ENCODE peak calls at places on chromosome X, in four cellular contexts. R is K562, V is GM12878, A is HepG2. N is an unnamed sample.

GRCh38 chrX:148043456-148043855 is 62.3 kb downstream of the FMR1NB start:
- DNase-seq in R (no peak), V (no peak), A (no peak), N (no peak)

GRCh38 chrX:107629533-107629909 is 1.2 kb downstream of the PRPS1 start:
- DNase-seq in R (peak), V (no peak), A (peak), N (peak)

GRCh38 chrX:2383735-2384134 is 117.0 kb downstream of the DHRSX start:
- DNase-seq in R (no peak), V (no peak), A (no peak), N (no peak)

GRCh38 chrX:94645727-94646126 is 971.7 kb downstream of the FAM133A start:
- DNase-seq in R (no peak), V (no peak), A (no peak), N (no peak)

GRCh38 chrX:26918633-26919032 is 544.5 kb downstream of the PPP4R3C start:
- DNase-seq in R (peak), V (no peak), A (peak), N (no peak)

GRCh38 chrX:20144491-20144890 is 2.9 kb upstream of the EIF1AX start:
- DNase-seq in R (no peak), V (no peak), A (no peak), N (no peak)

GRCh38 chrX:19121898-19122640 is at the start of gene ADGRG2:
- DNase-seq in R (no peak), V (no peak), A (no peak), N (peak)

GRCh38 chrX:151396042-151396826 is 772 bp upstream of the VMA21 start:
- DNase-seq in R (no peak), V (peak), A (peak), N (no peak)

GRCh38 chrX:56762707-56763555 is 33.9 kb downstream of the NBDY start:
- DNase-seq in R (no peak), V (no peak), A (no peak), N (no peak)

GRCh38 chrX:34632404-34632803 is 24.7 kb downstream of the TMEM47 start:
- DNase-seq in R (no peak), V (no peak), A (no peak), N (no peak)

GRCh38 chrX:34629572-34629971 is 27.5 kb downstream of the TMEM47 start:
- DNase-seq in R (no peak), V (no peak), A (no peak), N (no peak)

GRCh38 chrX:34631826-34632225 is 25.3 kb downstream of the TMEM47 start:
- DNase-seq in R (no peak), V (no peak), A (no peak), N (no peak)
- TF ChIP-seq HDAC2 in R (no peak), V (no peak), A (no peak), N (no peak)

GRCh38 chrX:104565791-104566687 is at the start of gene IL1RAPL2:
- DNase-seq in R (peak), V (no peak), A (peak), N (peak)
- TF ChIP-seq MYC in R (no peak), V (no peak), A (no peak), N (no peak)

DNA sequence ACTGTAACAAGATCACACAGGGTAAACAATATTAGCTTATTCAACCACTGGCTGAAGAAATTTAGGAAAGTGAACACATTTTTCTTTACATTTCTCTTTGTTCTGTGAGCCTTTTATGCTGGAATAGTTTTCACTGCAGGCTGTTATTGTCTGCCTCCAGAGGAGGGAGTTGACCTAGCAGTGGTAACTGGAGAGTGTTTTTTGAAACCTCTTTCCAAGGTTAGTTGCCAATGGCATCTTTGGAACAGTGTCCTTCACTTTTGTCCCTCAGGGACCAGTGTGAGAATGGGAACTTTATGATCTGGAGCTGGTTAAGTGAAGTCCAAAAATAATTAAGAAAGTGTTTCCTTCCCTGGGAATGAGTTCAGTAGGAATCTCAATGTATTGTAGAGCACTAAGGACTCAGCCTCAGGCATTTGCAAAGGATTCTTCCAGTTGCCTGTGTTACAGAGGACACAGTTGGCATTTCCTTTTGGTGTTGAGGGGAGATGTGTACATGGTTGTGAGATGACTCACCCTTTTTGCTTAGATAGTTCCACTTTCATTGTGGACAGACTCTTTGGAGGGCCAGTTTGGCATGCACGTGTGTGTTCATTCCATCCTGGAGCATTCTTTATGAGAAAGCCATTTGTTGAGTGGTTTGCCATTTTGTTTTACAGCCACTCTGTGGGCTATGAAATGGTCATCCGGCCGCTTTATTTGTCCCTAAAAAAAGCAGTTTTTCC is 61.3 kb downstream of the AR start:
- DNase-seq in R (no peak), V (no peak), A (no peak), N (peak)
- TF ChIP-seq POLR2AphosphoS2 in R (no peak), V (no peak), A (no peak), N (no peak)

GRCh38 chrX:39850630-39851152 is 247.1 kb downstream of the BCOR start:
- DNase-seq in R (peak), V (no peak), A (no peak), N (no peak)
- TF ChIP-seq HDAC2 in R (no peak), V (no peak), A (no peak), N (no peak)

GRCh38 chrX:10485331-10485730 is 135.1 kb downstream of the MID1 start:
- DNase-seq in R (no peak), V (no peak), A (no peak), N (no peak)

GRCh38 chrX:10482708-10483107 is 137.7 kb downstream of the MID1 start:
- DNase-seq in R (no peak), V (no peak), A (no peak), N (no peak)

GRCh38 chrX:10483191-10483808 is 137.1 kb downstream of the MID1 start:
- DNase-seq in R (no peak), V (no peak), A (no peak), N (no peak)

GRCh38 chrX:10486373-10486772 is 134.0 kb downstream of the MID1 start:
- DNase-seq in R (no peak), V (no peak), A (no peak), N (no peak)

DNA sequence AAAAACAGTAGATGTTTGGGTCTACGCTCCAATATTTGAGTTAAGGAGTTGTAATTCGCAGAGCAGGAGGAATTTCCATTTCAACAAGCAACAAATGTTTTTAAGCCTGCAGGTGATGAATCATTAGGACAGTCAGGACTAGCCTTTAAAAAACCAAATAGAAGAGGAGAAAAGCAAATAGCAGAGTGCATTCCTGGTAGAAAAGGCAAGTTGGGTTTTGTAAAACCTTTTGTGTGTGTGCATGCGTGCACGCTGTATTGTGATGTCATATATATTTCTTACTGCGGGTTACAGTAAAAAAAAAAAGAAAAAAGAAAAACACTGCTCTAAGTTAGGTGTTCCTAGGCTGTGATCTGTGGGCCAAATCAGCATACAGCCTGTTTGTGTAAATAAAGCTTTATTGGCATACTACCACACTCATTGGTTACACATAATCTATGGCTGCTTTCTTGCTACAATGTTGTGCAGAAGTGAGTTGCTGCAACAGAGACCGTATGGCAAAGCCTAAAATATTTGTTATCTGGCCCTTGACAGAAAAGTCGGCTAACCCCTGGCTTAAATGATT is 135.6 kb downstream of the MID1 start:
- DNase-seq in R (no peak), V (no peak), A (peak), N (no peak)
- TF ChIP-seq MYC in R (no peak), V (no peak), A (no peak), N (no peak)

DNA sequence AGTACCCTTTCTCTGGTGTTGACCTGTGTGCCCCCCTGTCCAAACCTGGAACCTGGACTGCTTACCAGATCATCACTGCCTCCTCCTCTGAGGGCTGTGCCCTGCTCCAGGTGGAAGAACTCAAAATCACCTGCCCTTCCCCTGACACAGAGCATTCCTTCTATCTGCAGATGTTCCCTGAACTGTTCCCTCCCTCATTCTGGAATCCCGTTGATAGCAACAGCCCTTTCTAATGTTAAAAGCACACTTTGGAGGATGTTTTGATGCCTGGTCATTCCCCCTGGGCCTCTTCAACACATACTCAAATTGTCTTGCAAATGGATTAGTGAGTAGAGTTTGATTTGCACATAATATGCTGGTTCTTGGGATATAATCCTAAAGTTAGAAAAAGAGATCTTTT is 225.8 kb downstream of the FGF13 start:
- DNase-seq in R (no peak), V (no peak), A (no peak), N (no peak)
- TF ChIP-seq POLR2AphosphoS2 in R (no peak), V (no peak), A (no peak), N (no peak)

DNA sequence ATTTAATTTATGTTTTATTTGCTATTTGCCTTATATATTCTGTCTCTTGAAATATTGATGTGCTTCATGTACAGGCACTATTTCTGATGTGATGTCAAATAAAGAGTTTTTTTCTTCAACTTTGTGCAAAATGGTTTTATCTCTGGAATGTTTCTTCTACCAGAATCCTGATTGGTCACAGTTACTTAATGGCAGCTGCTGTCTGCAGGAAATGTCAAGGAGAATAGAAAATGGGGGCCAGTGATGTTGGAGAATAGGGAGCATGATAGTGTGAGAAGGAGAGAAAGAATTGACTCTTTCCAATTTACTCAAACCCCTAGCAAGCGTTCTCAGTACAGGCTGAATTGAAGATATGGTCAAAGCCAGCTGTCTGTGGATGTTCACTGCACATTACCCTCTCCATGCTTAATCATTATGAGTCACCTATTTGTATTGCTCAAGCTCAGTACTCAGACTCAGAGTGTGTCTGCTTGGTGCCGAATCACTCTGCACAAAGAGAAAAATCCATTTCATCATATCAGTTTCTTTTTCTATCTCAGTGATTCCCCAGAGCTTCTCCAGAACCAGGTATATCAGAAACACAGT is 57.8 kb upstream of the FAM47B start:
- DNase-seq in R (no peak), V (no peak), A (no peak), N (peak)
- TF ChIP-seq HDAC2 in R (no peak), V (no peak), A (no peak), N (no peak)

DNA sequence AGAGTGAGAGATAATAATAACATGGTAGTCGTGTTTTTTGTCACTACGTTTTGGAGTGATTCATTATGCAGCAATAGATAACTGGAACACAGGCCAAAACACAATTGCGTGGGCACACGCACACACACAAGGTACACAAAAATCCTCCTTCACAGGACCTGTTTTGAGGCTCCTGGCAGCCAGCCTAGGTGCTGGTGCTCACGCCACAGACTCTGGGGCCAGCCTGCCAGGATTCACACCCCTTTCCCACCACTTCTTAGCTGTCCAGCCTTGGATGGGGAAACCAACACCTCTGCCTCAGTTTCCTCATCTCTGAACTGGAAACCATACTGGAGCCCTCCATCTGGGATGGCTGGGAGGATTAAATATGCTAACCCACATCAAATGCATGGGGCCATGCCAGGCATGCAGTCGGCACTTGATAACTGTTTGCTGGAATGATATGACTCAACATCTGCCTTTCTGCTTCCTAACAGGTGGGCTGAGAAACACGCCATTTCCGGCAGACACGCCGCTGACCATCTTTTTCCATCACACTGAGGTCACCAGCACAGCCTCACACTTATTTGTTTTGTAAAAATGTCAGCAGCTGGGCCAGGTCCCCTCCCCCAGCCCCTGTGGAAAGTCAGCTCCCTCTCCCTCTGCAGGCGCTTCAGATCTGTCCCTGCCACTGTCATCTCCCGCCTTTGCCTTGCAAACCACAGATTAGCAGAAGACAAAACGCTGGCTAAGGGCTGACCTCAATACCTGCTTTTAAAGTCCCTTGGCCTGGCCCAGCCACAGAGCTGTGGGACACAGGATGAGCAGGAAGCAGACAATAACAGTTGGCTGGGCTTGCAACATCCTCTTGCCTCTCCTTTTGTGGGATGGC is 237.5 kb downstream of the BCOR start:
- DNase-seq in R (peak), V (peak), A (no peak), N (peak)
- TF ChIP-seq MYC in R (no peak), V (no peak), A (no peak), N (no peak)

DNA sequence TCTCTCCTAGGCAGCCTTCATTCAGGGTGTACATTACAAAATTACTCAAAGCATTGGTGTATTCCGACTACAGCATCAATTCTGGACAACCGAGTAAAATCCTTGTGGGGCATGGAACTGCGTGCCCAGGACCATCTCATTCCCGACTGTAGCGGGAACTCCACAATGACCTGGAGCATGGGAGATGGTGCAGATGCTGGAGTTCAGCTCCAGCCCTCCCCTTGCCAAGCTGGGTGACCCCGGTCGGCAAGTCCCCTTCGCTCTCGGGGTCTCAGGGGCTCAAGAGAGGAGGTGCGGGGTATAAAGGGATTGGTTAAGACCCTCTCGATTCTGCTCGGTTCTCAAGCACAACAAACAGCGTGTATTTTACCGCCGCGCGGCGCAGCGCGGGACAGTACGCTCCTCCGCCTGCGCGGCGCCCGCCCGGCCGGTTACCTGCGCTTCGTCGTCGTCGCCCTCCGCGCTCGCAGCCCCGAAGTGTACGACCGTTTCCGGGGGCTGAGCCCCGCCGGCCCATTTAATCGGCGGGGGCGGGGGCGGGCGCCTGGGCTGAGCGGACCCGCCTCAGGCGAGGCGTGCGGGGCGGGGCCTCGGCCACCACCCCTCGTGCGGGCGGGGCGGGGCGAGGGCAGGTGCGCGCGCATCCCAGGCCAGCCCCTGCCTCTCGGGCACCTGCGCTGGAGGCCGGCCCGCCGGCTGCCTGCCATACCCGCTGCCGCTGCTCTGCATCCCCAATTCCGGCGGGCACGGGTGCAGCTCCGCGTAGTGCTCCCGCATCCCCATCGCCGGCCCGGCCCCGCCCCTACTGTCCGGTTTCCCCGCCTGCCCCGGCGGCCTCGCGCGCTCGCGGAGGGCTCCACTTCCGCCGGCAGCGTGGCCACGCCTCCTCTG is at the start of gene G6PD:
- DNase-seq in R (peak), V (no peak), A (peak), N (peak)
- TF ChIP-seq POLR2AphosphoS2 in R (peak), V (peak), A (no peak), N (no peak)

DNA sequence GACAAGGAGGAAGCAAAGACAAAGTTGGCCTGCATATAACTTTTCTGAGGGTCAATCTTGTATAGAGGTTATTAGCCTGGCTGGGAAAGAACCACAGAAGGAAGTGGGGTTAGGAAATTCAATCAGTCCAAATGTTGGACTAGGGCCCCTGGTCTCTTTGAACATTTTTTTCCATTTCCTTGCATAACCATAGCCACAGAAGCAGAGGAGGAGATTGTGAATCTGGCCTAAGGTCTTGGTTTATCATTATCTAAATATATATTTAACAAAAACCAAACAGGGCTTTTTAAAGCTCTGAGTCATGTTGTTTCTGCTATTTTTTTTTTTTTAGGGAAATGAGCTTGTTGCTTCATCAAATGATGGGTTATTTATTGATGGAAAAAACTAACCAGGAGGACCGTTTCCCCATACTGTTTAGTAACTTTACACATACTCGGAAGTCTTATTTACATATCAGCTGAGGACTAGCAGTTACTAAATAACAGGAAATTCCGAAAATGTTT is 97.7 kb upstream of the ACSL4 start:
- DNase-seq in R (no peak), V (no peak), A (peak), N (peak)
- TF ChIP-seq HDAC2 in R (no peak), V (no peak), A (peak), N (no peak)

N was measured in A549.